ENCODE peak calls at places on chromosomes 16 and 17, in nine cellular contexts. X, Q, W, Y, V, J, M, U and Z are unnamed samples.

GRCh38 chr17:43015579-43015978 is 6.6 kb downstream of the VAT1 start:
- DNase-seq in X (no peak), Q (no peak), W (peak; percentile 72), Y (peak; percentile 30), V (no peak), J (no peak), M (peak; percentile 91), U (peak; percentile 87), Z (no peak)

GRCh38 chr16:72952404-72953301 is 95.3 kb downstream of the ZFHX3 start:
- DNase-seq in X (peak; percentile 15), Q (no peak), W (no peak), Y (peak; percentile 77), V (peak; percentile 67), J (no peak), M (no peak), U (no peak), Z (peak; percentile 62)

GRCh38 chr16:58490100-58490499 is 9.8 kb upstream of the NDRG4 start:
- DNase-seq in X (no peak), Q (no peak), W (no peak), Y (no peak), V (no peak), J (no peak), M (peak; percentile 6), U (no peak), Z (no peak)

GRCh38 chr17:36127882-36128369 is 24.3 kb downstream of the CCL4 start:
- DNase-seq in X (no peak), Q (no peak), W (no peak), Y (no peak), V (no peak), J (no peak), M (no peak), U (no peak), Z (no peak)

GRCh38 chr16:29312835-29313558 is 93.5 kb downstream of the NPIPB11 start:
- DNase-seq in X (peak; percentile 43), Q (no peak), W (no peak), Y (no peak), V (no peak), J (no peak), M (no peak), U (no peak), Z (no peak)

GRCh38 chr17:55549140-55549539 is 37.9 kb upstream of the SMIM36 start:
- DNase-seq in X (peak; percentile 75), Q (no peak), W (no peak), Y (no peak), V (no peak), J (peak; percentile 53), M (no peak), U (no peak), Z (no peak)

GRCh38 chr17:5883775-5884665 is 186.2 kb upstream of the WSCD1 start:
- DNase-seq in X (no peak), Q (no peak), W (no peak), Y (no peak), V (no peak), J (no peak), M (no peak), U (no peak), Z (no peak)

GRCh38 chr16:85027968-85028637 is 508 bp downstream of the KIAA0513 start:
- DNase-seq in X (no peak), Q (no peak), W (no peak), Y (no peak), V (no peak), J (no peak), M (no peak), U (no peak), Z (no peak)

GRCh38 chr17:7997186-7997585 is 5.2 kb upstream of the GUCY2D start:
- DNase-seq in X (peak; percentile 56), Q (no peak), W (peak; percentile 33), Y (peak; percentile 50), V (no peak), J (peak; percentile 83), M (peak; percentile 40), U (no peak), Z (no peak)

GRCh38 chr16:85856585-85856984 is 42.4 kb upstream of the IRF8 start:
- DNase-seq in X (no peak), Q (no peak), W (no peak), Y (no peak), V (no peak), J (no peak), M (no peak), U (no peak), Z (no peak)

GRCh38 chr17:6231886-6232767 is 161.9 kb downstream of the WSCD1 start:
- DNase-seq in X (peak; percentile 29), Q (no peak), W (no peak), Y (no peak), V (no peak), J (no peak), M (no peak), U (no peak), Z (no peak)

GRCh38 chr16:10920726-10921427 is 21.4 kb downstream of the DEXI start:
- DNase-seq in X (no peak), Q (no peak), W (no peak), Y (no peak), V (no peak), J (no peak), M (no peak), U (peak; percentile 83), Z (no peak)

GRCh38 chr17:1475321-1475854 is 17.1 kb downstream of the MYO1C start:
- DNase-seq in X (no peak), Q (no peak), W (no peak), Y (no peak), V (no peak), J (no peak), M (no peak), U (no peak), Z (no peak)

GRCh38 chr17:7394452-7395191 is at the start of gene PLSCR3:
- DNase-seq in X (peak; percentile 87), Q (peak; percentile 83), W (peak; percentile 91), Y (peak; percentile 81), V (peak; percentile 51), J (peak; percentile 89), M (peak; percentile 93), U (peak; percentile 92), Z (no peak)

GRCh38 chr17:1325766-1326165 is 46.3 kb downstream of the TRARG1 start:
- DNase-seq in X (no peak), Q (no peak), W (no peak), Y (no peak), V (no peak), J (no peak), M (no peak), U (no peak), Z (no peak)

GRCh38 chr16:68354816-68355215 is 44.0 kb downstream of the PRMT7 start:
- DNase-seq in X (no peak), Q (no peak), W (no peak), Y (no peak), V (no peak), J (no peak), M (no peak), U (no peak), Z (no peak)
- H3K4me3 ChIP-seq in X (no peak overlapping the region), Q (no peak overlapping the region), W (no peak overlapping the region), Y (no peak overlapping the region), V (no peak overlapping the region), J (no peak overlapping the region), M (no peak overlapping the region), U (no peak overlapping the region), Z (no peak overlapping the region)

DNA sequence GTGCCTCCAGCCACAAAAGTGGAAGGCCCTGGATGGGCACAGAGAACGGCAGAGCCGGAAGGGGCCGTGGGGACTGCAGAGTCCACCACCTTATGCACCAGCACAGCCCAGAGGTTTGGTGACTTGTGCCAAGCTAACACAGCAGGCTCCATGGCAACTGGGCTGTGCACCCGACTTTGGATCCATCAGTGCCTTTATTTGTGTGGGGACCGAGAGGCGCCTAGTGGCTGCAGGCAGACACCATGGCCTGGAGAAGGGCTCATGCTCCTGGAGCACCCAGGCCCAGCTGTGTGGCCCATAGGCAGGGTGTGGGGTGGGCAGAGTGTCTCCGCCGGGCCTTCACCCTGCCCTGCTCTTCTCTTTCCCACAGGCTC is 10.2 kb downstream of the C16orf90 start:
- DNase-seq in X (no peak), Q (no peak), W (no peak), Y (no peak), V (no peak), J (no peak), M (no peak), U (no peak), Z (no peak)
- H3K4me3 ChIP-seq in X (no peak overlapping the region), Q (no peak overlapping the region), W (no peak overlapping the region), Y (no peak overlapping the region), V (no peak overlapping the region), J (no peak overlapping the region), M (no peak overlapping the region), U (no peak overlapping the region), Z (no peak overlapping the region)

DNA sequence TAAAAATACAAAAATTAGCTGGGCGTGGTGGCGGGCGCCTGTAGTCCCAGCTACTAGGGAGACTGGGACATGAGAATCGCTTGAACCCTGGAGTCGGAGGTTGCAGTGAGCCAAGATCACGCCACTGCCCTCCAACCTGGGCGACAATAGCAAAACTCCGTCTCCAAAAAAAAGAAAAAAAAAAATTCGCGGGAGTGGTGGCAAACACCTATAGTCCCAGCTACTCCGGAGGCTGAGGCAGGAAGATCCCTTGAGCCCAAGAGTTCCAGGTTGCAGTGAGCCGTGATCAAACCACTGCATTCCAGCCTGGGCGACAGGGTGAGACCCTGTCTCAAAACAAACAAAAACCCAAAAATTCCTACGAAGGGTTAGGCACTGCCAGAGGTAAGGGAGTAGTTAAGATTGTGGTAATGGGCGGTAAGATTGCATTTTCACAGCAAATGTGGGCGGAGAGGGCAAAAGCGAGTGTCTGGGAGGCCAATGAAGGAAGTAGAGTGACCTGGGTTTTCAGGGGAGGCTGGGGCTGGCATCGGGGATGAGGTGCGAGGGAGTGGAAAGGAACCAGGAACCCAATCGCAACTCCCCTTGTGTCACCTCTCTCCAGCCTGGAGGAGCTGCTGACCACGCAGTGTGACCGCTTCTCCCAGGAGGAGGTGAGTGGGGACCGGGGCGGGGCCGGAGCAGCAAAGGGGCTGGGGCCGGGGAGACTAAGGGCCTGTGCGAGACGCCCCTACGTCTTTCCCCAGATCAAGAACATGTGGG is 2.6 kb downstream of the MYL11 start:
- DNase-seq in X (no peak), Q (no peak), W (no peak), Y (no peak), V (no peak), J (no peak), M (no peak), U (no peak), Z (no peak)
- H3K4me3 ChIP-seq in X (peak overlapping the region; percentile 88), Q (peak overlapping the region; percentile 99), W (peak overlapping the region; percentile 77), Y (peak overlapping the region; percentile 44), V (peak overlapping the region; percentile 59), J (no peak overlapping the region), M (peak overlapping the region; percentile 70), U (peak overlapping the region; percentile 71), Z (peak overlapping the region; percentile 58)

GRCh38 chr17:72267601-72268000 is 146.8 kb downstream of the SOX9 start:
- DNase-seq in X (no peak), Q (no peak), W (no peak), Y (no peak), V (no peak), J (peak; percentile 2), M (no peak), U (no peak), Z (no peak)

GRCh38 chr17:72273301-72274056 is 152.7 kb downstream of the SOX9 start:
- DNase-seq in X (no peak), Q (no peak), W (no peak), Y (no peak), V (no peak), J (no peak), M (no peak), U (no peak), Z (no peak)

GRCh38 chr17:72274632-72275031 is 153.8 kb downstream of the SOX9 start:
- DNase-seq in X (no peak), Q (no peak), W (no peak), Y (no peak), V (no peak), J (no peak), M (no peak), U (no peak), Z (no peak)

GRCh38 chr17:72270530-72270929 is 149.7 kb downstream of the SOX9 start:
- DNase-seq in X (peak; percentile 64), Q (no peak), W (peak; percentile 59), Y (peak; percentile 61), V (no peak), J (no peak), M (no peak), U (peak; percentile 69), Z (no peak)

GRCh38 chr17:72271603-72272002 is 150.8 kb downstream of the SOX9 start:
- DNase-seq in X (no peak), Q (no peak), W (no peak), Y (no peak), V (no peak), J (no peak), M (no peak), U (no peak), Z (no peak)
- H3K4me3 ChIP-seq in X (no peak overlapping the region), Q (no peak overlapping the region), W (no peak overlapping the region), Y (no peak overlapping the region), V (no peak overlapping the region), J (no peak overlapping the region), M (no peak overlapping the region), U (no peak overlapping the region), Z (no peak overlapping the region)